ENCODE peak calls at places on chromosomes 1 and 21, in four cellular contexts. One of them, this sample, is unnamed.

GRCh38 chr1:247528812-247529474 is 7.3 kb downstream of the OR2C3 start:
- DNase-seq in AG04450: no peak
- DNase-seq in body of pancreas: no peak
- DNase-seq in cardiac muscle cell: no peak
- DNase-seq in this sample: no peak

GRCh38 chr1:200217703-200218102 is 190.2 kb downstream of the NR5A2 start:
- DNase-seq in body of pancreas: no peak
- DNase-seq in cardiac muscle cell: no peak
- DNase-seq in AG04450: no peak
- DNase-seq in this sample: no peak

GRCh38 chr21:26368591-26368990 is 198.0 kb upstream of the APP start:
- DNase-seq in cardiac muscle cell: no peak
- DNase-seq in AG04450: no peak
- DNase-seq in body of pancreas: no peak
- DNase-seq in this sample: no peak

GRCh38 chr21:44846485-44847260 is 26.8 kb downstream of the PTTG1IP start:
- DNase-seq in body of pancreas: peak; percentile 66
- DNase-seq in cardiac muscle cell: no peak
- DNase-seq in AG04450: no peak
- DNase-seq in this sample: no peak

GRCh38 chr1:34167091-34167788 is 2.2 kb upstream of the CSMD2 start:
- DNase-seq in cardiac muscle cell: no peak
- DNase-seq in body of pancreas: no peak
- DNase-seq in AG04450: no peak
- DNase-seq in this sample: no peak

GRCh38 chr1:22318279-22318983 is 133.2 kb upstream of the ZBTB40 start:
- DNase-seq in body of pancreas: peak; percentile 37
- DNase-seq in AG04450: no peak
- DNase-seq in cardiac muscle cell: peak; percentile 48
- DNase-seq in this sample: no peak

GRCh38 chr1:104064391-104064790 is 314.7 kb downstream of the AMY1C start:
- DNase-seq in AG04450: no peak
- DNase-seq in body of pancreas: no peak
- DNase-seq in cardiac muscle cell: no peak
- DNase-seq in this sample: no peak

GRCh38 chr1:14697371-14697770 is 98.9 kb downstream of the KAZN start:
- DNase-seq in body of pancreas: no peak
- DNase-seq in cardiac muscle cell: no peak
- DNase-seq in AG04450: no peak
- DNase-seq in this sample: no peak

GRCh38 chr1:78369546-78369945 is 121.2 kb upstream of the PTGFR start:
- DNase-seq in cardiac muscle cell: no peak
- DNase-seq in AG04450: no peak
- DNase-seq in body of pancreas: no peak
- DNase-seq in this sample: no peak

GRCh38 chr1:225343618-225344017 is 84.2 kb downstream of the LBR start:
- DNase-seq in cardiac muscle cell: no peak
- DNase-seq in AG04450: no peak
- DNase-seq in body of pancreas: no peak
- DNase-seq in this sample: no peak

GRCh38 chr1:185996211-185996610 is 262.0 kb downstream of the HMCN1 start:
- DNase-seq in cardiac muscle cell: no peak
- DNase-seq in AG04450: no peak
- DNase-seq in body of pancreas: peak; percentile 41
- DNase-seq in this sample: no peak

GRCh38 chr1:178091986-178092745 is 1.7 kb upstream of the RASAL2 start:
- DNase-seq in AG04450: no peak
- DNase-seq in body of pancreas: no peak
- DNase-seq in cardiac muscle cell: no peak
- DNase-seq in this sample: peak; percentile 73

GRCh38 chr1:222138095-222138494 is 396.2 kb upstream of the DUSP10 start:
- DNase-seq in body of pancreas: no peak
- DNase-seq in cardiac muscle cell: no peak
- DNase-seq in AG04450: no peak
- DNase-seq in this sample: no peak

GRCh38 chr1:19969898-19970660 is 9.3 kb downstream of the PLA2G2A start:
- DNase-seq in body of pancreas: no peak
- DNase-seq in cardiac muscle cell: no peak
- DNase-seq in AG04450: no peak
- DNase-seq in this sample: no peak

GRCh38 chr1:197675475-197676324 is 99.6 kb downstream of the DENND1B start:
- DNase-seq in AG04450: no peak
- DNase-seq in body of pancreas: peak; percentile 29
- DNase-seq in cardiac muscle cell: no peak
- DNase-seq in this sample: no peak

GRCh38 chr1:165456861-165457260 is 11.9 kb upstream of the RXRG start:
- DNase-seq in body of pancreas: no peak
- DNase-seq in AG04450: no peak
- DNase-seq in cardiac muscle cell: no peak
- DNase-seq in this sample: no peak

GRCh38 chr1:219659682-219660081 is 46.8 kb upstream of the ZC3H11B start:
- DNase-seq in cardiac muscle cell: no peak
- DNase-seq in AG04450: peak; percentile 23
- DNase-seq in body of pancreas: no peak
- DNase-seq in this sample: peak; percentile 69

GRCh38 chr1:193005785-193006184 is 53.4 kb downstream of the UCHL5 start:
- DNase-seq in AG04450: no peak
- DNase-seq in cardiac muscle cell: no peak
- DNase-seq in body of pancreas: no peak
- DNase-seq in this sample: no peak

GRCh38 chr1:233780049-233780448 is 124.4 kb upstream of the SLC35F3 start:
- DNase-seq in cardiac muscle cell: no peak
- DNase-seq in AG04450: no peak
- DNase-seq in body of pancreas: no peak
- DNase-seq in this sample: no peak

GRCh38 chr21:38712076-38712475 is 93.7 kb upstream of the ETS2 start:
- DNase-seq in cardiac muscle cell: peak; percentile 48
- DNase-seq in body of pancreas: peak; percentile 4
- DNase-seq in AG04450: no peak
- DNase-seq in this sample: no peak

GRCh38 chr1:233844697-233845096 is 59.8 kb upstream of the SLC35F3 start:
- DNase-seq in body of pancreas: no peak
- DNase-seq in cardiac muscle cell: peak; percentile 9
- DNase-seq in AG04450: no peak
- DNase-seq in this sample: no peak

GRCh38 chr1:174433451-174433850 is 14.3 kb upstream of the GPR52 start:
- DNase-seq in AG04450: peak; percentile 66
- DNase-seq in body of pancreas: no peak
- DNase-seq in cardiac muscle cell: no peak
- DNase-seq in this sample: peak; percentile 54

GRCh38 chr1:180020017-180020416 is 65.4 kb downstream of the CEP350 start:
- DNase-seq in body of pancreas: no peak
- DNase-seq in cardiac muscle cell: no peak
- DNase-seq in AG04450: no peak
- DNase-seq in this sample: no peak

GRCh38 chr1:179141592-179142244 is 59.8 kb downstream of the TOR3A start:
- DNase-seq in cardiac muscle cell: no peak
- DNase-seq in body of pancreas: no peak
- DNase-seq in AG04450: peak; percentile 55
- DNase-seq in this sample: peak; percentile 53

GRCh38 chr1:204454476-204454875 is 40.1 kb downstream of the PIK3C2B start:
- DNase-seq in cardiac muscle cell: no peak
- DNase-seq in body of pancreas: no peak
- DNase-seq in AG04450: no peak
- DNase-seq in this sample: no peak

GRCh38 chr1:229843627-229844238 is 217.7 kb downstream of the URB2 start:
- DNase-seq in AG04450: no peak
- DNase-seq in body of pancreas: peak; percentile 61
- DNase-seq in cardiac muscle cell: no peak
- DNase-seq in this sample: no peak

GRCh38 chr1:82013702-82014101 is 213.0 kb downstream of the ADGRL2 start:
- DNase-seq in AG04450: no peak
- DNase-seq in cardiac muscle cell: no peak
- DNase-seq in body of pancreas: no peak
- DNase-seq in this sample: no peak

GRCh38 chr1:203673550-203674411 is 47.1 kb downstream of the ATP2B4 start:
- DNase-seq in cardiac muscle cell: no peak
- DNase-seq in AG04450: peak; percentile 53
- DNase-seq in body of pancreas: peak; percentile 59
- DNase-seq in this sample: peak; percentile 59

GRCh38 chr1:200960948-200961340 is 62.6 kb downstream of the KIF21B start:
- DNase-seq in body of pancreas: no peak
- DNase-seq in AG04450: no peak
- DNase-seq in cardiac muscle cell: no peak
- DNase-seq in this sample: no peak

GRCh38 chr21:25660233-25660632 is 21.2 kb downstream of the JAM2 start:
- DNase-seq in body of pancreas: no peak
- DNase-seq in cardiac muscle cell: no peak
- DNase-seq in AG04450: no peak
- DNase-seq in this sample: no peak

GRCh38 chr1:31955917-31956736 is 18.0 kb upstream of the PTP4A2 start:
- DNase-seq in cardiac muscle cell: peak; percentile 69
- DNase-seq in AG04450: peak; percentile 98
- DNase-seq in body of pancreas: peak; percentile 93
- DNase-seq in this sample: peak; percentile 99

GRCh38 chr1:116847688-116848531 is 61.8 kb upstream of the PTGFRN start:
- DNase-seq in AG04450: no peak
- DNase-seq in body of pancreas: no peak
- DNase-seq in cardiac muscle cell: no peak
- DNase-seq in this sample: peak; percentile 45

GRCh38 chr1:15948091-15948591 is 27.8 kb downstream of the ZBTB17 start:
- DNase-seq in body of pancreas: no peak
- DNase-seq in AG04450: no peak
- DNase-seq in cardiac muscle cell: no peak
- DNase-seq in this sample: no peak

GRCh38 chr1:204744102-204744501 is 58.6 kb upstream of the LRRN2 start:
- DNase-seq in AG04450: no peak
- DNase-seq in body of pancreas: no peak
- DNase-seq in cardiac muscle cell: no peak
- DNase-seq in this sample: no peak

GRCh38 chr1:31782766-31783410 is 18.7 kb upstream of the ADGRB2 start:
- DNase-seq in cardiac muscle cell: no peak
- DNase-seq in body of pancreas: no peak
- DNase-seq in AG04450: no peak
- DNase-seq in this sample: no peak

GRCh38 chr21:25396135-25396711 is 211.1 kb downstream of the MRPL39 start:
- DNase-seq in cardiac muscle cell: no peak
- DNase-seq in AG04450: no peak
- DNase-seq in body of pancreas: no peak
- DNase-seq in this sample: no peak

GRCh38 chr1:212981025-212981495 is 30.7 kb downstream of the VASH2 start:
- DNase-seq in AG04450: no peak
- DNase-seq in body of pancreas: peak; percentile 63
- DNase-seq in cardiac muscle cell: peak; percentile 18
- DNase-seq in this sample: no peak

GRCh38 chr1:160626560-160627342 is 20.1 kb downstream of the SLAMF1 start:
- DNase-seq in cardiac muscle cell: no peak
- DNase-seq in AG04450: no peak
- DNase-seq in body of pancreas: no peak
- DNase-seq in this sample: no peak
- H3K4me3 ChIP-seq in cardiac muscle cell: no peak overlapping the region
- H3K4me3 ChIP-seq in AG04450: no peak overlapping the region
- H3K4me3 ChIP-seq in body of pancreas: no peak overlapping the region
- H3K4me3 ChIP-seq in this sample: no peak overlapping the region

GRCh38 chr1:112544011-112544688 is 35.4 kb downstream of the WNT2B start:
- DNase-seq in body of pancreas: peak; percentile 7
- DNase-seq in cardiac muscle cell: no peak
- DNase-seq in AG04450: peak; percentile 63
- DNase-seq in this sample: peak; percentile 87

GRCh38 chr1:112541299-112541698 is 32.5 kb downstream of the WNT2B start:
- DNase-seq in AG04450: no peak
- DNase-seq in cardiac muscle cell: no peak
- DNase-seq in body of pancreas: no peak
- DNase-seq in this sample: no peak

GRCh38 chr1:112542206-112542973 is 33.6 kb downstream of the WNT2B start:
- DNase-seq in AG04450: no peak
- DNase-seq in body of pancreas: no peak
- DNase-seq in cardiac muscle cell: no peak
- DNase-seq in this sample: no peak

GRCh38 chr1:112546076-112546475 is 37.3 kb downstream of the WNT2B start:
- DNase-seq in AG04450: no peak
- DNase-seq in cardiac muscle cell: no peak
- DNase-seq in body of pancreas: no peak
- DNase-seq in this sample: no peak

DNA sequence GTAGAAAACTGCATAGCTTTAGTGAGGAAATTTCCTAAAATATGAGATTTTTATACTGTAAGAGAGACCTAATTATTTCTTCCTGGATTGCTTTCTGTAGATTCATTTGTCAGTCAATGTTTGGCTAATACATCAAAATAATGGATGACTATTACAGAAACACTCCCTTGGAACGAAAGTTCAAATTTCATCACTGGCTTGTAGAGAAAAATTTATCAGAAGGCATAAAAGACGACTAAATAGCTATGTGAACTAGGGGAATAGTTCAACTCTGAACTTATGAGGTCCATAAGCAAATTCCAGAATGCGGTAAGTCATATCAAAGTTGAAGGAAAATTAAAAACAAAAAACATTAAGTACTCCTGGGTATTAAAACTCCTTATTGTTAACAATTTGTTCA is 36.0 kb downstream of the WNT2B start:
- DNase-seq in cardiac muscle cell: no peak
- DNase-seq in body of pancreas: no peak
- DNase-seq in AG04450: no peak
- DNase-seq in this sample: no peak
- H3K4me3 ChIP-seq in cardiac muscle cell: no peak overlapping the region
- H3K4me3 ChIP-seq in body of pancreas: no peak overlapping the region
- H3K4me3 ChIP-seq in AG04450: no peak overlapping the region
- H3K4me3 ChIP-seq in this sample: no peak overlapping the region

DNA sequence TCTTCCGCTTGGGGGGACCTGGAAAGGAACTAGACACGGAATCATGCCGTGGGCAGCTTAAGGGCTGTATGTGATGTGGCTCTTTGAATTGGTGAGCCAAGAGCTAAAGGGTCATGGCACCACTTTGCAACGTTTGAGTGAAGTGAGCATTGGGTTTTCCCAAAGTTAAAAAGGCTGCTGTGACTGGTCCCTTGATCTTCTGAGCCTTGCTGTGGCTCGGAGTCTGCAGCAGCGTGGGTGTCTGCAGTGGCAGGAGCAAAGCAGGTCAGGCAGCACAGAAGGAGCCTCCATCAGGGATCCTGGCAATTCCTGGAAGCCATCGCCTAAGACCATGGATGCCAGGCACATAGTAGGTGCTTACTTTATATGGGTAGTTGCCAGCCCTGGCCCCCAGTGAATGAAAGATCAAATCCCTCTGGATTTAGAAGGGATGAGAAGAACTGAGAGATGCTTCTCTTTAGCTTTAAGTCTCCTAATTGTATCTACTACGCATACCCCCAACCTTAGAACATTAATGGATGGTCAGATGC is 1.8 kb downstream of the SMYD2 start:
- DNase-seq in AG04450: no peak
- DNase-seq in cardiac muscle cell: no peak
- DNase-seq in body of pancreas: no peak
- DNase-seq in this sample: no peak
- H3K4me3 ChIP-seq in AG04450: peak overlapping the region; percentile 82
- H3K4me3 ChIP-seq in cardiac muscle cell: no peak overlapping the region
- H3K4me3 ChIP-seq in body of pancreas: no peak overlapping the region
- H3K4me3 ChIP-seq in this sample: no peak overlapping the region

GRCh38 chr1:244451951-244452795 is 464 bp upstream of the ADSS2 start:
- DNase-seq in cardiac muscle cell: peak; percentile 100
- DNase-seq in body of pancreas: peak; percentile 100
- DNase-seq in AG04450: peak; percentile 99
- DNase-seq in this sample: peak; percentile 91
- H3K4me3 ChIP-seq in cardiac muscle cell: peak overlapping the region; percentile 75
- H3K4me3 ChIP-seq in body of pancreas: peak overlapping the region; percentile 98
- H3K4me3 ChIP-seq in AG04450: peak overlapping the region; percentile 43
- H3K4me3 ChIP-seq in this sample: peak overlapping the region; percentile 94

GRCh38 chr1:235867903-235868469 is 1.3 kb upstream of the LYST start:
- DNase-seq in AG04450: no peak
- DNase-seq in cardiac muscle cell: no peak
- DNase-seq in body of pancreas: no peak
- DNase-seq in this sample: no peak
- H3K4me3 ChIP-seq in AG04450: no peak overlapping the region
- H3K4me3 ChIP-seq in cardiac muscle cell: no peak overlapping the region
- H3K4me3 ChIP-seq in body of pancreas: no peak overlapping the region
- H3K4me3 ChIP-seq in this sample: no peak overlapping the region